ENCODE peak calls at places on chromosome 12, in five cellular contexts. W is NCI-H510A, Y is SW 1271, S is bronchial epithelial cell, O is activated B cell treated with CpG ODN at 0.5 μM for 24 hours. D is an unnamed sample.

GRCh38 chr12:50924439-50925341 is 27.7 kb upstream of the HIGD1C start:
- DNase-seq in S (peak), Y (no peak), O (peak), W (peak), D (peak)

GRCh38 chr12:115355301-115355700 is 671.3 kb upstream of the TBX3 start:
- DNase-seq in O (no peak), S (peak), Y (no peak), W (no peak), D (no peak)

GRCh38 chr12:84843588-84844144 is 68.9 kb downstream of the SLC6A15 start:
- DNase-seq in S (no peak), O (no peak), W (no peak), Y (no peak), D (no peak)

GRCh38 chr12:94900496-94900895 is 103.0 kb downstream of the NDUFA12 start:
- DNase-seq in Y (no peak), W (no peak), O (no peak), S (no peak), D (no peak)

GRCh38 chr12:25458047-25458552 is 95.0 kb downstream of the LMNTD1 start:
- DNase-seq in W (no peak), Y (peak), O (no peak), S (peak), D (no peak)

GRCh38 chr12:70366581-70367267 is 634 bp downstream of the KCNMB4 start:
- DNase-seq in S (peak), O (peak), Y (peak), W (peak), D (peak)

GRCh38 chr12:5966486-5967095 is 21.5 kb upstream of the ANO2 start:
- DNase-seq in Y (no peak), S (no peak), O (no peak), W (no peak), D (no peak)

GRCh38 chr12:132606466-132606865 is 3.9 kb downstream of the LRCOL1 start:
- DNase-seq in Y (no peak), S (no peak), W (no peak), O (no peak), D (no peak)

D was measured in mesothelial cell of epicardium.